ENCODE peak calls at places on chromosome 7, in seven cellular contexts. One of them, this sample, is unnamed.

GRCh38 chr7:24877790-24878311 is 102.1 kb downstream of the OSBPL3 start:
- DNase-seq in suprapubic skin: no peak
- DNase-seq in HepG2: no peak
- DNase-seq in sigmoid colon: no peak
- DNase-seq in stomach: no peak
- DNase-seq in esophagus muscularis mucosa: no peak
- DNase-seq in H1: no peak
- DNase-seq in this sample: peak

GRCh38 chr7:151051108-151051507 is 2.8 kb downstream of the ASIC3 start:
- DNase-seq in HepG2: no peak
- DNase-seq in suprapubic skin: no peak
- DNase-seq in H1: peak
- DNase-seq in esophagus muscularis mucosa: no peak
- DNase-seq in stomach: peak
- DNase-seq in sigmoid colon: no peak
- DNase-seq in this sample: peak

GRCh38 chr7:104395162-104395561 is 66.8 kb downstream of the LHFPL3 start:
- DNase-seq in esophagus muscularis mucosa: no peak
- DNase-seq in sigmoid colon: no peak
- DNase-seq in HepG2: no peak
- DNase-seq in stomach: no peak
- DNase-seq in suprapubic skin: no peak
- DNase-seq in H1: no peak
- DNase-seq in this sample: no peak

GRCh38 chr7:30596043-30596641 is 1.5 kb downstream of the GARS1 start:
- DNase-seq in sigmoid colon: no peak
- DNase-seq in HepG2: peak
- DNase-seq in H1: no peak
- DNase-seq in suprapubic skin: no peak
- DNase-seq in esophagus muscularis mucosa: no peak
- DNase-seq in stomach: no peak
- DNase-seq in this sample: no peak

GRCh38 chr7:23971031-23971430 is 261.0 kb downstream of the STK31 start:
- DNase-seq in sigmoid colon: no peak
- DNase-seq in H1: no peak
- DNase-seq in HepG2: no peak
- DNase-seq in esophagus muscularis mucosa: no peak
- DNase-seq in suprapubic skin: no peak
- DNase-seq in stomach: no peak
- DNase-seq in this sample: no peak

GRCh38 chr7:2512179-2512644 is 7.4 kb upstream of the LFNG start:
- DNase-seq in sigmoid colon: no peak
- DNase-seq in suprapubic skin: no peak
- DNase-seq in HepG2: no peak
- DNase-seq in H1: no peak
- DNase-seq in esophagus muscularis mucosa: no peak
- DNase-seq in stomach: no peak
- DNase-seq in this sample: peak

GRCh38 chr7:12716134-12716667 is 28.8 kb downstream of the ARL4A start:
- DNase-seq in suprapubic skin: no peak
- DNase-seq in esophagus muscularis mucosa: no peak
- DNase-seq in sigmoid colon: no peak
- DNase-seq in HepG2: no peak
- DNase-seq in H1: no peak
- DNase-seq in stomach: no peak
- DNase-seq in this sample: no peak

GRCh38 chr7:84022686-84023308 is 171.8 kb downstream of the SEMA3A start:
- DNase-seq in suprapubic skin: no peak
- DNase-seq in H1: no peak
- DNase-seq in HepG2: peak
- DNase-seq in esophagus muscularis mucosa: no peak
- DNase-seq in sigmoid colon: no peak
- DNase-seq in stomach: peak
- DNase-seq in this sample: peak

GRCh38 chr7:3710531-3710930 is 409.5 kb downstream of the SDK1 start:
- DNase-seq in sigmoid colon: no peak
- DNase-seq in stomach: peak
- DNase-seq in HepG2: no peak
- DNase-seq in suprapubic skin: no peak
- DNase-seq in esophagus muscularis mucosa: no peak
- DNase-seq in H1: no peak
- DNase-seq in this sample: no peak

GRCh38 chr7:92944633-92945032 is 108.3 kb upstream of the CDK6 start:
- DNase-seq in HepG2: no peak
- DNase-seq in sigmoid colon: no peak
- DNase-seq in H1: no peak
- DNase-seq in suprapubic skin: no peak
- DNase-seq in stomach: no peak
- DNase-seq in esophagus muscularis mucosa: no peak
- DNase-seq in this sample: peak

GRCh38 chr7:86733783-86734182 is 90.1 kb downstream of the GRM3 start:
- DNase-seq in H1: no peak
- DNase-seq in HepG2: no peak
- DNase-seq in suprapubic skin: no peak
- DNase-seq in stomach: no peak
- DNase-seq in esophagus muscularis mucosa: no peak
- DNase-seq in sigmoid colon: no peak
- DNase-seq in this sample: no peak

GRCh38 chr7:55441668-55442305 is 76.7 kb downstream of the LANCL2 start:
- DNase-seq in sigmoid colon: no peak
- DNase-seq in suprapubic skin: no peak
- DNase-seq in esophagus muscularis mucosa: no peak
- DNase-seq in stomach: no peak
- DNase-seq in HepG2: no peak
- DNase-seq in H1: no peak
- DNase-seq in this sample: no peak

GRCh38 chr7:101835136-101835535 is 17.7 kb downstream of the CUX1 start:
- DNase-seq in H1: no peak
- DNase-seq in esophagus muscularis mucosa: no peak
- DNase-seq in suprapubic skin: no peak
- DNase-seq in sigmoid colon: peak
- DNase-seq in HepG2: no peak
- DNase-seq in stomach: no peak
- DNase-seq in this sample: no peak

GRCh38 chr7:70738080-70738479 is 393.9 kb upstream of the GALNT17 start:
- DNase-seq in HepG2: no peak
- DNase-seq in sigmoid colon: no peak
- DNase-seq in suprapubic skin: no peak
- DNase-seq in stomach: peak
- DNase-seq in H1: no peak
- DNase-seq in esophagus muscularis mucosa: no peak
- DNase-seq in this sample: peak

GRCh38 chr7:129163875-129164544 is 19.5 kb downstream of the TSPAN33 start:
- DNase-seq in stomach: no peak
- DNase-seq in HepG2: peak
- DNase-seq in suprapubic skin: no peak
- DNase-seq in esophagus muscularis mucosa: no peak
- DNase-seq in sigmoid colon: no peak
- DNase-seq in H1: no peak
- DNase-seq in this sample: no peak

GRCh38 chr7:21971780-21972396 is 26.2 kb upstream of the CDCA7L start:
- DNase-seq in HepG2: no peak
- DNase-seq in sigmoid colon: no peak
- DNase-seq in esophagus muscularis mucosa: peak
- DNase-seq in stomach: no peak
- DNase-seq in suprapubic skin: no peak
- DNase-seq in H1: peak
- DNase-seq in this sample: no peak

GRCh38 chr7:156017916-156018700 is 205.8 kb upstream of the SHH start:
- DNase-seq in H1: peak
- DNase-seq in esophagus muscularis mucosa: no peak
- DNase-seq in sigmoid colon: no peak
- DNase-seq in stomach: peak
- DNase-seq in suprapubic skin: no peak
- DNase-seq in HepG2: no peak
- DNase-seq in this sample: no peak

GRCh38 chr7:20778063-20778721 is 8.5 kb downstream of the SP8 start:
- DNase-seq in stomach: peak
- DNase-seq in H1: peak
- DNase-seq in suprapubic skin: no peak
- DNase-seq in esophagus muscularis mucosa: no peak
- DNase-seq in sigmoid colon: no peak
- DNase-seq in HepG2: no peak
- DNase-seq in this sample: peak

GRCh38 chr7:96414931-96415292 is 93.0 kb upstream of the SLC25A13 start:
- DNase-seq in esophagus muscularis mucosa: no peak
- DNase-seq in sigmoid colon: no peak
- DNase-seq in suprapubic skin: no peak
- DNase-seq in HepG2: peak
- DNase-seq in H1: peak
- DNase-seq in stomach: no peak
- DNase-seq in this sample: peak

GRCh38 chr7:42940985-42941847 is 9.0 kb downstream of the MRPL32 start:
- DNase-seq in stomach: peak
- DNase-seq in suprapubic skin: no peak
- DNase-seq in HepG2: peak
- DNase-seq in esophagus muscularis mucosa: peak
- DNase-seq in sigmoid colon: peak
- DNase-seq in H1: peak
- DNase-seq in this sample: peak

GRCh38 chr7:77460057-77460486 is 43.9 kb upstream of the GSAP start:
- DNase-seq in stomach: no peak
- DNase-seq in esophagus muscularis mucosa: no peak
- DNase-seq in HepG2: peak
- DNase-seq in H1: no peak
- DNase-seq in suprapubic skin: no peak
- DNase-seq in sigmoid colon: no peak
- DNase-seq in this sample: peak

GRCh38 chr7:27155816-27156507 is 513 bp downstream of the HOXA7 start:
- DNase-seq in sigmoid colon: peak
- DNase-seq in esophagus muscularis mucosa: no peak
- DNase-seq in HepG2: no peak
- DNase-seq in H1: peak
- DNase-seq in stomach: peak
- DNase-seq in suprapubic skin: peak
- DNase-seq in this sample: peak

GRCh38 chr7:17209101-17209500 is 89.4 kb upstream of the AHR start:
- DNase-seq in stomach: no peak
- DNase-seq in HepG2: no peak
- DNase-seq in suprapubic skin: no peak
- DNase-seq in sigmoid colon: no peak
- DNase-seq in esophagus muscularis mucosa: no peak
- DNase-seq in H1: no peak
- DNase-seq in this sample: no peak
- TF ChIP-seq POLR2AphosphoS5 in stomach: no peak
- TF ChIP-seq POLR2AphosphoS5 in HepG2: no peak
- TF ChIP-seq POLR2AphosphoS5 in suprapubic skin: no peak
- TF ChIP-seq POLR2AphosphoS5 in sigmoid colon: no peak
- TF ChIP-seq POLR2AphosphoS5 in esophagus muscularis mucosa: no peak
- TF ChIP-seq POLR2AphosphoS5 in H1: no peak
- TF ChIP-seq POLR2AphosphoS5 in this sample: no peak

GRCh38 chr7:157397751-157398691 is 61.2 kb downstream of the DNAJB6 start:
- DNase-seq in HepG2: peak
- DNase-seq in stomach: peak
- DNase-seq in esophagus muscularis mucosa: no peak
- DNase-seq in suprapubic skin: no peak
- DNase-seq in sigmoid colon: peak
- DNase-seq in H1: no peak
- DNase-seq in this sample: peak
- TF ChIP-seq EP300 in HepG2: no peak
- TF ChIP-seq EP300 in stomach: no peak
- TF ChIP-seq EP300 in esophagus muscularis mucosa: no peak
- TF ChIP-seq EP300 in suprapubic skin: no peak
- TF ChIP-seq EP300 in sigmoid colon: no peak
- TF ChIP-seq EP300 in H1: no peak
- TF ChIP-seq EP300 in this sample: no peak

DNA sequence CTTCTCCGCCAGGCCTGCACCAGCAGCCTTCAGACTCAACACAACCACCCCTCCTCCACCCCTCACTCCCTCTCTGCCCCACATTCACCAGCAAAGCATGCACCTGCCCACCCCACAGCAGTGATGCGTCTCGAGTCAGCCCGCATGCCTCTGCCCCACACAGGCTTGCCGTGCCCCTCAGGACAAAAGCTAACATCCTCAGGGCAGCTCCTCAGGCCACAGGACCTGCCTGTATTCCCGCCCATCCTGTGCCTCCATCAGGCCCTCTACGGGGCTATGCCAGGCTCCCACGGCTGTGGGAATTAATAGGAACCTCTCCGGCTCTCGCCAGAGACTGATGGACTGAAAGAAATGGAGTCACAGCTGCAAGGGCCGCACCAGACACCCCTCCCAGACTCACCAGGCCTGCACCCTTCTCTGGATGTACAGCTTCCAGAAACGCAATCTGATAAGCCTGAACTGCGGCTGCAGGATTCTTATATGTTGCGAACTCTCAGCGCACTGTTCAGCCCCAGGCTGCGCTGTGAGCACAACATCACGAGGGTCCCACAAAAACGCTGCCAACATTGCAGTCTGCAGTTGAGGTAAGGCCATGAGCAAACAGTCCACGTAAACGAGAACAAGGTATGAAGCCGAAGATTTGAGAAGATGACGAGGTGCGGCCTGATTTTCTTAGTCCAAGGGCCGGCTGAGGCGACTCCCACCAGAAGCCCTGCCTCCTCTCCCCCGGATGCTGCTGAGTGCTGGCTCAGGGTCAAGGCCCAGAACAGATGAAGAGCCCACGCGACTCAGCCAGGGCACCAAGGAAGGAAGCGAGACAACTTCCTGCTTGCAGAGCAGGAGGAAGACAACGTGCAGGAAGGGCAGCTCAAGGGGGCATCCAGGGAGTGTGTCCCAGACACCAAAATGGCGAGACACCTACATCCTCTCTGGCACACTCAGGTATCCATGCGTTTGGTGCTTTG is 99.8 kb downstream of the CYTH3 start:
- DNase-seq in suprapubic skin: no peak
- DNase-seq in sigmoid colon: no peak
- DNase-seq in esophagus muscularis mucosa: no peak
- DNase-seq in H1: no peak
- DNase-seq in HepG2: no peak
- DNase-seq in stomach: no peak
- DNase-seq in this sample: no peak
- TF ChIP-seq POLR2AphosphoS5 in suprapubic skin: no peak
- TF ChIP-seq POLR2AphosphoS5 in sigmoid colon: no peak
- TF ChIP-seq POLR2AphosphoS5 in esophagus muscularis mucosa: no peak
- TF ChIP-seq POLR2AphosphoS5 in H1: no peak
- TF ChIP-seq POLR2AphosphoS5 in HepG2: no peak
- TF ChIP-seq POLR2AphosphoS5 in stomach: no peak
- TF ChIP-seq POLR2AphosphoS5 in this sample: no peak

DNA sequence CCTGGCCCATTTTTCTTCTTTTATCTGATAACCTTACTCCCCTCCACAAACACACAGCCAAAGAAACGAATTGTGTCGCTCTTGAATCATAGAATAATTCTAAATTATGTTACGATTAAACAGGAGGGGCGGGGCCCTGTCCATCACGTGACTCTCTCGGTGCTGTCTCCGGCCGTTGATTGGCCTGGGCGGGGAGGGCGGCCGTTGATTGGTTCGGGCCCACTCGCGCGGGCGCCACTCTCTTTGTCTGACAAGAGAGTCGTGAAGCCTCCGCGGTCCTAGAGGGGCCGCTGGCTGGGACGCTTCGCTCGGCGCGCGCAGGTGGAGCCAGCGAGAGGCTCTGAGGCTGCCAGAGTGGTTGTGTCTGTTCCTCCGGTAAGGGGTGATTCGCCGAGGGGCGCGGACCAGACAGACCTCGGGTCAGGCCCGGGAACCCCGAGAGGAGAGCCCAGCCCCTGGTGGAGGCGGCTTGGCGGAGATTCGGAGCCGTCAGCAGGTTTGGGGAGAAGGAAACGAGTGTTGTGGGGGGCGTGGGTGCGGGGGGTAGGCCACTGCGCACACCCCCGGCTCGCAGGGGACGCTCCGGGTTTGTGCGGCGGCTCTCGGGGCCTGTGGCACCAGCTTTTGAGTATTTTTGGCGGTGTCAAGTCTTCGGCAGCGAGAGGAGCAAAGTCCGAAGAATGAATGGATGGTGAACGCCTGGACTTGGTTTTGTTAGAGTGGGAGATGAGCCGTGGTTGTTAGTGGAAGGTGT is at the start of gene ZNF789:
- DNase-seq in sigmoid colon: peak
- DNase-seq in stomach: peak
- DNase-seq in esophagus muscularis mucosa: peak
- DNase-seq in HepG2: peak
- DNase-seq in H1: peak
- DNase-seq in suprapubic skin: peak
- DNase-seq in this sample: peak
- TF ChIP-seq EP300 in sigmoid colon: no peak
- TF ChIP-seq EP300 in stomach: no peak
- TF ChIP-seq EP300 in esophagus muscularis mucosa: no peak
- TF ChIP-seq EP300 in HepG2: no peak
- TF ChIP-seq EP300 in H1: no peak
- TF ChIP-seq EP300 in suprapubic skin: no peak
- TF ChIP-seq EP300 in this sample: no peak

This sample was measured in transverse colon.